ENCODE peak calls at places on chromosome 3, in nine cellular contexts. C is naive thymus-derived CD4-positive, alpha-beta T cell; P is ELF-1; T is lower leg skin; F is pons; S is choroid plexus epithelial cell; J is amniotic stem cell; U is GM23248; R is K562. N is an unnamed sample.

GRCh38 chr3:14565791-14566588 is 25.8 kb upstream of the GRIP2 start:
- DNase-seq in C (no peak), P (peak), T (no peak), F (no peak), S (peak), J (no peak), U (peak), R (no peak), N (peak)

GRCh38 chr3:72279631-72280041 is 494.7 kb upstream of the PROK2 start:
- DNase-seq in C (no peak), P (no peak), T (no peak), F (no peak), S (no peak), J (no peak), U (no peak), R (no peak), N (no peak)

GRCh38 chr3:141262306-141262705 is 30.7 kb downstream of the PXYLP1 start:
- DNase-seq in C (no peak), P (no peak), T (no peak), F (no peak), S (peak), J (no peak), U (peak), R (no peak), N (peak)

GRCh38 chr3:177973241-177973840 is 562.9 kb upstream of the KCNMB2 start:
- DNase-seq in C (no peak), P (no peak), T (no peak), F (no peak), S (peak), J (peak), U (peak), R (no peak), N (peak)

GRCh38 chr3:143436231-143436930 is 316.8 kb downstream of the CHST2 start:
- DNase-seq in C (no peak), P (no peak), T (no peak), F (no peak), S (peak), J (no peak), U (peak), R (no peak), N (peak)

GRCh38 chr3:71578045-71578730 is 5.3 kb downstream of the FOXP1 start:
- DNase-seq in C (no peak), P (no peak), T (no peak), F (peak), S (peak), J (no peak), U (peak), R (no peak), N (peak)

GRCh38 chr3:23390989-23391388 is 187.9 kb downstream of the UBE2E2 start:
- DNase-seq in C (no peak), P (no peak), T (no peak), F (no peak), S (no peak), J (no peak), U (no peak), R (no peak), N (no peak)

GRCh38 chr3:16513141-16514020 is at the start of gene RFTN1:
- DNase-seq in C (peak), P (peak), T (peak), F (no peak), S (peak), J (peak), U (peak), R (no peak), N (peak)

GRCh38 chr3:4583441-4583840 is 90.3 kb downstream of the ITPR1 start:
- DNase-seq in C (no peak), P (no peak), T (no peak), F (no peak), S (no peak), J (no peak), U (no peak), R (no peak), N (no peak)

GRCh38 chr3:65033577-65033976 is 345.8 kb upstream of the ADAMTS9 start:
- DNase-seq in C (no peak), P (no peak), T (no peak), F (no peak), S (peak), J (no peak), U (peak), R (no peak), N (no peak)

GRCh38 chr3:141646760-141647561 is 91.1 kb upstream of the RNF7 start:
- DNase-seq in C (no peak), P (peak), T (peak), F (peak), S (peak), J (no peak), U (peak), R (peak), N (no peak)

GRCh38 chr3:146065573-146066006 is 95.4 kb downstream of the PLOD2 start:
- DNase-seq in C (no peak), P (no peak), T (no peak), F (peak), S (peak), J (peak), U (peak), R (no peak), N (peak)

GRCh38 chr3:146747928-146748327 is 142.8 kb upstream of the PLSCR5 start:
- DNase-seq in C (no peak), P (no peak), T (no peak), F (peak), S (peak), J (no peak), U (peak), R (no peak), N (peak)

GRCh38 chr3:115148142-115148790 is 1.2 kb upstream of the ZBTB20 start:
- DNase-seq in C (no peak), P (no peak), T (no peak), F (peak), S (peak), J (no peak), U (peak), R (no peak), N (peak)

GRCh38 chr3:39467394-39468107 is at the start of gene MOBP:
- DNase-seq in C (no peak), P (no peak), T (no peak), F (peak), S (no peak), J (no peak), U (no peak), R (no peak), N (no peak)

GRCh38 chr3:165256554-165256953 is 60.4 kb upstream of the SLITRK3 start:
- DNase-seq in C (no peak), P (no peak), T (no peak), F (no peak), S (no peak), J (no peak), U (no peak), R (no peak), N (no peak)

GRCh38 chr3:75978686-75979085 is 193.3 kb upstream of the ZNF717 start:
- DNase-seq in C (no peak), P (no peak), T (no peak), F (no peak), S (peak), J (peak), U (peak), R (no peak), N (peak)

GRCh38 chr3:182837855-182838454 is 44.7 kb downstream of the ATP11B start:
- DNase-seq in C (peak), P (no peak), T (no peak), F (peak), S (peak), J (no peak), U (peak), R (no peak), N (peak)

GRCh38 chr3:158152186-158152585 is 42.3 kb downstream of the RSRC1 start:
- DNase-seq in C (no peak), P (no peak), T (no peak), F (no peak), S (peak), J (no peak), U (peak), R (no peak), N (peak)

GRCh38 chr3:8345396-8345795 is 156.2 kb upstream of the LMCD1 start:
- DNase-seq in C (no peak), P (no peak), T (no peak), F (no peak), S (peak), J (no peak), U (peak), R (no peak), N (no peak)

GRCh38 chr3:112814256-112814655 is 32.4 kb downstream of the CD200R1L start:
- DNase-seq in C (no peak), P (no peak), T (no peak), F (peak), S (peak), J (peak), U (peak), R (no peak), N (peak)

N was measured in astrocyte.